ENCODE peak calls at places on chromosomes 16 and 17, in nine cellular contexts. H, M, T, J, Z, W, N, G and X are unnamed samples. For H3K4me1, the result is how much of the 10 kb centered on the place peaks cover.

GRCh38 chr16:69924777-69925191 is 26.4 kb upstream of the CLEC18A start:
- DNase-seq in Z (no peak), N (peak), J (peak), G (no peak), T (no peak), M (no peak), W (peak), H (no peak), X (no peak)

GRCh38 chr17:66468241-66469087 is 166.1 kb downstream of the PRKCA start:
- DNase-seq in W (no peak), N (peak), H (no peak), T (no peak), J (peak), G (peak), M (no peak), Z (no peak), X (peak)

GRCh38 chr16:15466886-15467781 is 32.7 kb downstream of the BMERB1 start:
- DNase-seq in H (no peak), W (no peak), Z (no peak), G (no peak), T (no peak), J (no peak), M (no peak), N (no peak), X (no peak)

GRCh38 chr16:53053967-53054669 is 673 bp upstream of the CHD9 start:
- DNase-seq in G (peak), T (peak), M (peak), N (peak), H (no peak), Z (no peak), J (no peak), W (no peak), X (peak)

GRCh38 chr16:49465661-49466528 is 92.3 kb downstream of the C16orf78 start:
- DNase-seq in Z (no peak), H (peak), G (no peak), M (no peak), T (no peak), N (no peak), W (no peak), J (no peak), X (peak)

GRCh38 chr17:57860414-57860999 is 10.7 kb upstream of the MRPS23 start:
- DNase-seq in Z (no peak), G (no peak), W (no peak), N (no peak), T (no peak), M (no peak), H (no peak), J (no peak), X (no peak)

GRCh38 chr16:48497932-48498760 is 111.8 kb downstream of the N4BP1 start:
- DNase-seq in G (no peak), Z (no peak), W (no peak), T (peak), M (no peak), J (no peak), H (peak), N (no peak), X (peak)

GRCh38 chr17:74478369-74479100 is 12.1 kb downstream of the CD300A start:
- DNase-seq in H (no peak), Z (no peak), M (peak), W (no peak), G (no peak), T (no peak), J (no peak), N (no peak), X (peak)

GRCh38 chr16:50668368-50669008 is 12.6 kb downstream of the SNX20 start:
- DNase-seq in Z (no peak), T (no peak), G (no peak), J (no peak), H (no peak), M (no peak), W (no peak), N (no peak), X (no peak)

GRCh38 chr17:44362479-44362963 is 1.1 kb downstream of the FAM171A2 start:
- DNase-seq in T (no peak), G (no peak), J (no peak), H (no peak), W (no peak), N (no peak), Z (no peak), M (no peak), X (no peak)

GRCh38 chr16:85279402-85279801 is 167.1 kb upstream of the CIBAR2 start:
- DNase-seq in M (no peak), G (no peak), T (no peak), W (no peak), Z (no peak), H (no peak), N (no peak), J (no peak), X (no peak)

GRCh38 chr16:78689031-78689430 is 589.6 kb downstream of the WWOX start:
- DNase-seq in W (no peak), T (no peak), J (peak), N (no peak), Z (no peak), H (no peak), G (no peak), M (no peak), X (no peak)

GRCh38 chr16:89511352-89511751 is 3.1 kb downstream of the SPG7 start:
- DNase-seq in T (no peak), H (no peak), M (no peak), G (no peak), N (no peak), W (no peak), J (no peak), Z (no peak), X (no peak)

GRCh38 chr17:45200701-45201100 is 21.0 kb upstream of the FMNL1 start:
- DNase-seq in M (no peak), H (no peak), T (no peak), W (peak), Z (no peak), J (no peak), G (no peak), N (no peak), X (peak)

GRCh38 chr17:17116406-17116805 is 74.1 kb downstream of the MPRIP start:
- DNase-seq in W (no peak), M (no peak), H (no peak), G (no peak), N (no peak), T (no peak), Z (no peak), J (no peak), X (no peak)

GRCh38 chr17:3956983-3957382 is 7.3 kb downstream of the ATP2A3 start:
- DNase-seq in N (no peak), T (no peak), G (no peak), Z (no peak), M (no peak), H (no peak), J (no peak), W (no peak), X (no peak)

GRCh38 chr16:54194008-54194731 is 92.4 kb downstream of the IRX3 start:
- DNase-seq in G (peak), J (no peak), H (no peak), N (peak), Z (no peak), M (peak), W (peak), T (peak), X (peak)

GRCh38 chr17:37430051-37430591 is 23.4 kb downstream of the TADA2A start:
- DNase-seq in W (no peak), N (peak), J (peak), T (no peak), Z (no peak), H (no peak), G (no peak), M (no peak), X (no peak)

GRCh38 chr16:27951752-27952151 is 111.8 kb downstream of the GSG1L start:
- DNase-seq in J (peak), Z (no peak), H (no peak), N (peak), T (no peak), G (no peak), M (no peak), W (no peak), X (no peak)

GRCh38 chr17:27577124-27577761 is 53.7 kb upstream of the LGALS9 start:
- DNase-seq in T (no peak), W (no peak), J (peak), G (no peak), M (no peak), Z (no peak), N (peak), H (no peak), X (no peak)

GRCh38 chr17:55645361-55645760 is 77.3 kb downstream of the TMEM100 start:
- DNase-seq in H (no peak), W (no peak), J (no peak), M (no peak), G (no peak), Z (no peak), T (no peak), N (no peak), X (no peak)

DNA sequence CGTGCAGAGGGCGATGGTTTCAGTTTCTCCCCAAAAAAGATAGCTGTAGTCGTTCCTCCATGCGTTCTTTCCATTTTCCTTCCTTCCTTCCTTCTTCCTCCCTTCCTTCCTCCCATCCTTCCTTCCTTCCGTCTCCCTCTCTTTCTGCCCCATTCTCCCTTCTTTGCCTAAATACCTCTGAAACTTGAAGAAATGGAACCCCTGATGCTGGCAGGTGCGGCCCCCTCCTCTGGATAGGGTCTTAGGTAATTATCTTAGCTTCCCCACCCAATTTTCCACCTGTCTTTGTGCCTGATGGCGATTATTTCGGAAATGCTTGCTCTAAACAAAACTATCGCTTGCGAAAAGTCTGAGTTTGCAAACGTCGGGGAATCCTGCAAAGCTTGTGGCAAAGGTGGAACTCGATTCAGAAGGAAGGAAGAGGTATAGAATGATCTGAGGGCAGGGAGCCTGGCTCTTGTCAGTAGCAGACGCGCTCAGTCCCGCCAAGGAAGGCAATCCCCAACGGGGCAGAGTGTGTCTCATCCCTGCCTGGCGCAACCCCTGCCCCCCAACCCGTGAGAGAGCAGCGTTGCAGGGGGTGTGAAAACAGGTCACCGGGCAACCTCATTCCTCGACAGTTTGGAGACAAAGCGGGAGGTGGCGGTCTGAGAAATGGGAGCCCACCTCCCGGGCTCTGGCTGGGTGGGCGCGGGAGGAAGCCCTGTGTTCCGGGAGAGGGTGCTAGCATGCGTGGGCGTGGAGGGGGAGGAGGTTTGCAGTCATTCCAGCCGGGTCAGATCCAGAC is 2.9 kb upstream of the CBX8 start:
- DNase-seq in M (no peak), G (no peak), T (no peak), Z (no peak), W (no peak), N (no peak), J (no peak), H (no peak), X (no peak)
- H3K4me1 ChIP-seq in M (under half), G (half or more), T (under half), Z (half or more), W (half or more), N (under half), J (under half), H (half or more), X (under half)

GRCh38 chr17:77466140-77466539 is 325.4 kb downstream of the SEC14L1 start:
- DNase-seq in W (no peak), H (no peak), G (no peak), N (peak), J (no peak), Z (no peak), T (no peak), M (no peak), X (no peak)

GRCh38 chr17:77465358-77466041 is 324.7 kb downstream of the SEC14L1 start:
- DNase-seq in M (peak), T (peak), Z (peak), W (no peak), G (peak), N (peak), J (peak), H (no peak), X (no peak)

GRCh38 chr17:77466596-77467223 is 325.9 kb downstream of the SEC14L1 start:
- DNase-seq in H (no peak), N (no peak), G (no peak), W (no peak), J (no peak), M (no peak), T (no peak), Z (no peak), X (no peak)

GRCh38 chr17:77462553-77463497 is 322.1 kb downstream of the SEC14L1 start:
- DNase-seq in G (no peak), W (no peak), T (no peak), M (no peak), H (no peak), N (no peak), J (no peak), Z (no peak), X (no peak)

GRCh38 chr17:77464988-77465357 is 324.2 kb downstream of the SEC14L1 start:
- DNase-seq in N (no peak), H (no peak), M (no peak), J (no peak), T (no peak), Z (no peak), G (no peak), W (no peak), X (no peak)
- H3K4me3 ChIP-seq in N (no peak), H (no peak), M (no peak), J (no peak), T (no peak), Z (peak), G (no peak), W (no peak), X (no peak)

DNA sequence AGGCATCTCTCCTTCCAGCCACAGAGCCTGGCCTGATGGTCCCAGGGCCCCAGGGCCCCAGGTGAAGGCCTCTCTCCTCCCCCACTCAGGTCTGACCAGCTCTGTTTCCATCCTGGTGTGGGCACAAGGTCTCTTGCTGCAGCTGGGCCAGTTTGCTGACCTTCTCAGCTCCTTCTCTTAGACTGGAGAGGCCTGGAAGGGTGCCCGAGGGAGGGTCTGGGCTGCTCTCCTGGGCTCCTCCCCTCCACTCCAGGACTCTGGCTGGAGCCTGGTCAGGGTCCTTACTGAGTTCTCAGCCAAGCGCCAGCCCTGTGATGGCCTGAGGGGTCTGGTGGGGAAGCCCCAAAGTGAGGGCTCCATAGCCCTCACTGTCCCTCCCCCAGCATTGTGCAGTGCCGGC is 12.4 kb downstream of the SOCS3 start:
- DNase-seq in J (no peak), N (no peak), T (no peak), H (no peak), M (no peak), Z (no peak), G (no peak), W (no peak), X (no peak)
- H3K4me1 ChIP-seq in J (under half), N (under half), T (under half), H (half or more), M (under half), Z (half or more), G (under half), W (half or more), X (under half)

DNA sequence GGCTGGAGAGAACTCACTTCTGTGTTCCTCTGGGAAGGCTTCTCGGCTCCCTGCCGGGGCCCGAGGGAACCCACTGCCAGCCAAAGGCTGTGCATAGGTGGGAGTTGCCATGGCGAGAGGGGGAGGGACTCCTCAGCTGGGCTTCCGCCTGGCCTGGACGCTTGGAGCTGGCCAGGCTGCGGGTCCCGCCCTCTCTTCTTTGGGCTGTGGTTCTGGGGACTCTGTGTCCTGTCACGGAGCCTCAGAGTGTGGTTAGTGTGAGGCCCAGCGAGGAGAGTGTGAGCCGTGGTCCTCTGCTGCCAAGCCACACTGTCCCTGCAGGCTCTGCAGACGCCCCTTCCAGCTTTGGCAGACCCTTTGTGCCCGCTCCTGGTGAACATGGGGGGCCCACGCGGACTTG is 123.1 kb downstream of the OR1D5 start:
- DNase-seq in G (no peak), Z (no peak), J (no peak), T (no peak), H (no peak), N (no peak), W (no peak), M (no peak), X (no peak)
- H3K4me3 ChIP-seq in G (no peak), Z (no peak), J (no peak), T (no peak), H (no peak), N (no peak), W (peak), M (no peak), X (no peak)